ENCODE peak calls at places on chromosomes 2 and 18, in six cellular contexts. Q, B, T, Z, O and V are unnamed samples.

GRCh38 chr2:82837588-82838304 is 1621.3 kb downstream of the SUCLG1 start:
- DNase-seq in O (no peak), B (no peak), Z (no peak), T (no peak), Q (peak; percentile 30), V (no peak)

GRCh38 chr2:170930132-170931109 is 1.4 kb downstream of the GORASP2 start:
- DNase-seq in B (no peak), Q (peak; percentile 68), T (peak; percentile 44), Z (no peak), O (no peak), V (peak; percentile 33)

GRCh38 chr2:105641389-105641811 is 103.3 kb upstream of the NCK2 start:
- DNase-seq in O (peak; percentile 59), B (peak; percentile 22), Q (no peak), Z (no peak), T (no peak), V (peak; percentile 38)

GRCh38 chr2:27400348-27401135 is 8.8 kb downstream of the PPM1G start:
- DNase-seq in T (no peak), O (no peak), Q (peak; percentile 23), Z (no peak), B (no peak), V (no peak)

GRCh38 chr2:32532961-32533360 is 94.9 kb upstream of the TTC27 start:
- DNase-seq in B (no peak), O (no peak), Z (no peak), Q (no peak), T (no peak), V (no peak)

GRCh38 chr2:239156516-239157265 is 244.1 kb downstream of the HDAC4 start:
- DNase-seq in Z (no peak), T (no peak), Q (no peak), O (peak; percentile 59), B (no peak), V (no peak)

GRCh38 chr2:95667480-95667879 is 75.7 kb downstream of the TRIM43 start:
- DNase-seq in T (no peak), B (no peak), Z (no peak), Q (no peak), O (no peak), V (no peak)

GRCh38 chr2:112881217-112882000 is 29.6 kb upstream of the IL37 start:
- DNase-seq in B (no peak), O (no peak), Z (no peak), T (no peak), Q (peak; percentile 83), V (no peak)

GRCh38 chr2:238817382-238817781 is 30.5 kb upstream of the TWIST2 start:
- DNase-seq in Q (no peak), Z (no peak), B (no peak), O (no peak), T (no peak), V (no peak)

GRCh38 chr18:76455015-76455676 is 39.9 kb downstream of the ZNF516 start:
- DNase-seq in T (no peak), O (no peak), B (peak; percentile 2), Q (no peak), Z (no peak), V (peak; percentile 1)

GRCh38 chr2:36163520-36164239 is 191.9 kb upstream of the CRIM1 start:
- DNase-seq in Z (no peak), T (no peak), Q (no peak), B (no peak), O (no peak), V (no peak)

GRCh38 chr18:11494093-11494492 is 115.3 kb upstream of the SLC35G4 start:
- DNase-seq in B (no peak), O (no peak), Q (peak; percentile 57), T (no peak), Z (no peak), V (no peak)

GRCh38 chr2:56334622-56335021 is 150.8 kb downstream of the CCDC85A start:
- DNase-seq in Z (no peak), O (no peak), Q (peak; percentile 64), T (no peak), B (no peak), V (no peak)

GRCh38 chr2:105262662-105263091 is 21.1 kb downstream of the GPR45 start:
- DNase-seq in Q (no peak), O (no peak), T (no peak), Z (no peak), B (no peak), V (no peak)

GRCh38 chr18:36771246-36771645 is 57.6 kb downstream of the TPGS2 start:
- DNase-seq in O (no peak), Z (no peak), B (no peak), T (no peak), Q (no peak), V (no peak)

GRCh38 chr2:185221-185620 is 78.6 kb downstream of the SH3YL1 start:
- DNase-seq in Z (no peak), Q (no peak), O (no peak), T (no peak), B (no peak), V (no peak)

GRCh38 chr2:235005023-235005422 is 53.2 kb downstream of the SH3BP4 start:
- DNase-seq in Z (no peak), Q (no peak), O (no peak), B (no peak), T (no peak), V (peak; percentile 55)

GRCh38 chr2:10547663-10548384 is 99.7 kb upstream of the ODC1 start:
- DNase-seq in Q (no peak), O (no peak), Z (no peak), B (no peak), T (no peak), V (no peak)

GRCh38 chr2:214533511-214533910 is 122.7 kb downstream of the VWC2L start:
- DNase-seq in Z (no peak), T (no peak), B (no peak), Q (no peak), O (no peak), V (no peak)

GRCh38 chr2:153808675-153809074 is 63.0 kb upstream of the GALNT13 start:
- DNase-seq in Q (no peak), Z (no peak), B (no peak), T (no peak), O (no peak), V (no peak)

GRCh38 chr18:13273800-13274199 is 55.2 kb downstream of the LDLRAD4 start:
- DNase-seq in Z (no peak), B (no peak), Q (no peak), T (no peak), O (no peak), V (no peak)

GRCh38 chr2:204825054-204825453 is 279.8 kb downstream of the PARD3B start:
- DNase-seq in Z (no peak), T (no peak), B (no peak), O (no peak), Q (no peak), V (no peak)
- H3K9me3 ChIP-seq in Z (no peaks in the 10 kb centered on the region), T (no peaks in the 10 kb centered on the region), B (no peaks in the 10 kb centered on the region), O (no peaks in the 10 kb centered on the region), Q (no peaks in the 10 kb centered on the region), V (no peaks in the 10 kb centered on the region)

DNA sequence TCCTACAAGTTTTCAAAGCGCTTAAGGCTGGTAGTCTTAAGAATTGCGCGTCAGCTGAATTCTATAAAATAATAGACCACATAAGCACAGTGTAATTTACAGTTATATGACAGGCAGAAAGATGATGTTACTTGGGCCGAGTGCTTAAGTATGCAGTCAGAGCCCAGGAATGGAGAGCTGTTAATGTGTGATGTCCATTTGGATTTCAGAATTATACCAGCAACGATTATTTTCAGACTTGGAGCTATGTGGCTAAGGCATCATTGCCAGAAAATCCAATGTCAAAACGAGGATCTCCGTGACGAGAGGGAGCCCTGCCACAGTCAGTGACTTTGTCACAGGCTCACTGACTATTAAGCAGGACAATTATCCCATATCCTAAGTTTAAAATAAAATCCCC is 3.4 kb downstream of the KLF7 start:
- DNase-seq in T (no peak), Z (no peak), Q (peak; percentile 81), B (no peak), O (no peak), V (no peak)
- H3K4me3 ChIP-seq in T (no peak overlapping the region), Z (peak overlapping the region; percentile 75), Q (peak overlapping the region; percentile 99), B (peak overlapping the region; percentile 62), O (peak overlapping the region; percentile 78), V (no peak overlapping the region)

DNA sequence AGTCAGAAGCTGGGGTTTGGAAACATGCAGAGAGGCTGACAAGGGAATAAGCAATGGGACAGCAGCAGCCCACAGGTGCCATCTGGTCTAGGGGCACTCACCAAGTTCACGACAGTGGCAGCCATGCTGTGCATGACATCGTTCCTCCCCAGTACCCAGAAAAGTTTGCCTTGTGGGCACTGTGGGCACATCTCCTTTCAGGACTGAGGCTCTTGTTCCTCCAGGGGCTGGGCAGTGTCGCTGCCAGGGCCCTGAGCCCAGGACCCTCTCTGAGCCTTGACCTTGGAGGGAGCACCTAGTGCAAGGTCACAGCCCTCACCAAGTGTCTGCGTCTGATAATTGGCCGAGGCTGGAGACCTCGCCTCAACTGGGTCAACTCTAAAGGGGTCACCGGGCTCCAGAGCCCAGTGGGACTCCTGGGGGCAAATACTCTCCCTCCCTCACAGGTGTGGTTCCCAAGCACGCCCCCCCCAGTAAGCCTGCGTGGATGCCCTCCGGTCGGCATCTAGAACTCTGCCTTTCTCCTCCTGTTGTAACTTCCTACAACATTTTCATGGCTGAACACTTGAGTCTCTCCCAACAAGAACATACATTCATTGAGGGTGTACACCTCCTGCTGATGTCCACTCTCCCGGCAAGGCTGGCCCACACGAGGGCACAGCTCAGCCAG is 37.8 kb downstream of the FAM178B start:
- DNase-seq in O (no peak), Z (no peak), Q (no peak), B (no peak), T (no peak), V (no peak)
- H3K27ac ChIP-seq in O (no peak overlapping the region), Z (no peak overlapping the region), Q (no peak overlapping the region), B (no peak overlapping the region), T (no peak overlapping the region), V (no peak overlapping the region)

GRCh38 chr2:176165598-176166055 is 8.5 kb downstream of the HOXD3 start:
- DNase-seq in T (no peak), B (no peak), Q (no peak), O (no peak), Z (no peak), V (no peak)

GRCh38 chr2:176163655-176164021 is 6.5 kb downstream of the HOXD3 start:
- DNase-seq in O (no peak), Z (no peak), B (no peak), T (no peak), Q (no peak), V (no peak)

GRCh38 chr2:176164184-176164802 is 7.2 kb downstream of the HOXD3 start:
- DNase-seq in O (no peak), Z (no peak), T (no peak), B (no peak), Q (no peak), V (no peak)

GRCh38 chr2:176166260-176166659 is 9.2 kb downstream of the HOXD3 start:
- DNase-seq in T (no peak), Q (no peak), Z (no peak), O (no peak), B (no peak), V (no peak)

DNA sequence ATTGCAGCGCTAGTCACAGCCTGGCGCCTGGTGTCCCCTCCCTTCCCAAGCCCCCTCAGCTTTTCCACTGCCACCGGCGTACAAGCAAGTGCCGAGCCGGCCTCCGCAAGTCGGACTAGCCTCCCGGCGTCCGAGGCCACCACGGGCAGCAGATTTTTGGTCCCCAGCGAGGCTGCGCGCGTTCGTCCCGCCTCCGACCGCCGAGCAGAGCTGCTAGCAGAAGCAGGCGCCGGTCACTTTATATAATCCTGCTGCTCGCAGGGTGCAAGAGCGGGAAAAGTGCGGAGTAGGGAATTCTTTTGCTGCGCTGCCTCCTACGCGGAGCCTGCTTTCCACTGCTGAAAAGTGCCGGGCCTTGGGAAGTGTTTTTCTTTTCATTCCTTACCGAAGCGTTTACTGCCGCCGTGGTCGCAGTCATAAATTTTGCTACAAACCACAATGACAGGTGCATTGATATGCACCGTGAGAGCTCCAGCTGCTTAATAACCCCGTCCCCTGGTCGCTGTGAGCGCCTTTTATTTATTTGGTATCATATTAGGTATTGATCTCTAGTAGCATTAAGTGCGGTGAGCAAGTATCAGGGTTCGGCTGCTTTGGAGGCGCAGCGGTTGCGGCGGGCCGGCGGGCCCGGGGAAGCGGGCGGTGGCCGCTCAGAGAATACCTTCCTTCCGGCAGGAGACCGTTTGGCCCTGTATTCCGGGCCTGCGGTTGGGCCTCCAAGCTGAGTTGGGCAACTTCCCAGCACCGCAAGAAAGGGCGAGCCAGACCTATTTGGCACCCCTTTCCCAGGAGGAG is 7.9 kb downstream of the HOXD3 start:
- DNase-seq in Q (no peak), T (no peak), B (no peak), O (no peak), Z (no peak), V (no peak)
- H3K9me3 ChIP-seq in Q (no peaks in the 10 kb centered on the region), T (no peaks in the 10 kb centered on the region), B (no peaks in the 10 kb centered on the region), O (no peaks in the 10 kb centered on the region), Z (no peaks in the 10 kb centered on the region), V (no peaks in the 10 kb centered on the region)